ENCODE peak calls at places on chromosomes 2 and 18, in five cellular contexts. C is brain microvascular endothelial cell, P is NCI-H1436, U is GM03348, F is AG08396. B is an unnamed sample.
A peak's percentile ranks its signal among the peaks of the same experiment; 100 is the strongest.

GRCh38 chr18:10140461-10140911 is 226.7 kb downstream of the VAPA start:
- DNase-seq in U (peak; percentile 49), C (no peak), P (no peak), F (no peak), B (no peak)

GRCh38 chr2:47250576-47251403 is 95.7 kb upstream of the STPG4 start:
- DNase-seq in F (no peak), C (peak; percentile 40), U (no peak), P (no peak), B (no peak)

GRCh38 chr18:28036481-28036880 is 140.4 kb downstream of the CDH2 start:
- DNase-seq in U (no peak), C (peak; percentile 20), F (no peak), P (no peak), B (no peak)

GRCh38 chr2:173064231-173064805 is 11.3 kb upstream of the MAP3K20 start:
- DNase-seq in C (no peak), F (no peak), P (no peak), U (peak; percentile 26), B (no peak)

GRCh38 chr2:119481501-119482455 is 42.5 kb downstream of the SCTR start:
- DNase-seq in F (no peak), C (no peak), U (no peak), P (no peak), B (no peak)

GRCh38 chr18:46755315-46756171 is 1.3 kb downstream of the ST8SIA5 start:
- DNase-seq in P (no peak), F (no peak), U (no peak), C (no peak), B (no peak)

GRCh38 chr2:188369365-188369764 is 77.7 kb downstream of the GULP1 start:
- DNase-seq in C (peak; percentile 65), P (peak; percentile 12), F (peak; percentile 36), U (peak; percentile 60), B (peak; percentile 52)

GRCh38 chr18:77078671-77079070 is 53.9 kb downstream of the MBP start:
- DNase-seq in C (no peak), F (no peak), P (no peak), U (no peak), B (no peak)

B was measured in foreskin melanocyte.